ENCODE peak calls at places on chromosomes 1 and 21, in four cellular contexts. N is K562, L is HepG2, Z is GM12878. Q is an unnamed sample.

GRCh38 chr1:78553859-78554258 is 63.1 kb downstream of the PTGFR start:
- DNase-seq in N (no peak), L (peak), Z (no peak), Q (no peak)

GRCh38 chr1:192936313-192937018 is 122.7 kb downstream of the UCHL5 start:
- DNase-seq in N (no peak), L (no peak), Z (no peak), Q (no peak)

GRCh38 chr1:98389809-98390208 is 271.7 kb upstream of the SNX7 start:
- DNase-seq in N (no peak), L (no peak), Z (no peak), Q (no peak)

GRCh38 chr1:66253330-66253921 is 280.5 kb upstream of the SGIP1 start:
- DNase-seq in N (no peak), L (peak), Z (peak), Q (no peak)

GRCh38 chr1:64471724-64472276 is 1.9 kb downstream of the CACHD1 start:
- DNase-seq in N (no peak), L (no peak), Z (no peak), Q (no peak)

GRCh38 chr1:55626326-55626725 is 411.2 kb upstream of the USP24 start:
- DNase-seq in N (no peak), L (no peak), Z (no peak), Q (no peak)

GRCh38 chr1:159177273-159177907 is 6.0 kb downstream of the CADM3 start:
- DNase-seq in N (peak), L (peak), Z (no peak), Q (no peak)

GRCh38 chr1:200624679-200625335 is 4.3 kb upstream of the KIF14 start:
- DNase-seq in N (no peak), L (no peak), Z (no peak), Q (no peak)

DNA sequence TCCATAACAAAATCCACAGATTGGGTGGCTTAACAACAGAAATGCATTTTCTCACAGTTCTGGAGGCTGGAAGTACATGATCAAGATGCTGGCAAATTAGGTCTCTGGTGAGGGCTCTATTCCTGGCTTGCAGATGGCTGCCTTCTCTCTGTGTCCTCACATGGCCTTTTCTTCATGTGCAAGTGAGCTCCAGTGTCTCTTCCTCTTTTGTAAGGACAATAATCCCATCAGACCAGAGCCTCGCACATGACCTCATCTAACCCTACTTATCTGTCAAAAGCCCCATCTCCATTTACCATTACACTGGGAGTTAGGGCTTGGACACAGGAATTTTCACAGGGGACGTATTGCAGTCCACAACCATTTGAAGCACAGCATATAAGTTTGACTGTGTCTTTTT is 181.6 kb downstream of the NEGR1 start:
- DNase-seq in N (no peak), L (no peak), Z (no peak), Q (no peak)
- TF ChIP-seq CBX5 in N (no peak), L (no peak), Z (no peak), Q (no peak)

GRCh38 chr1:11595287-11595686 is 58.9 kb downstream of the FBXO2 start:
- DNase-seq in N (no peak), L (no peak), Z (no peak), Q (no peak)
- H2AFZ ChIP-seq in N (no peak), L (no peak), Z (no peak), Q (no peak)

GRCh38 chr1:204726478-204726877 is 40.9 kb upstream of the LRRN2 start:
- DNase-seq in N (no peak), L (peak), Z (no peak), Q (peak)
- TF ChIP-seq CBX5 in N (no peak), L (no peak), Z (no peak), Q (no peak)

GRCh38 chr1:89363638-89364536 is at the start of gene GBP6:
- DNase-seq in N (no peak), L (no peak), Z (no peak), Q (peak)

GRCh38 chr1:89363196-89363595 is 663 bp upstream of the GBP6 start:
- DNase-seq in N (no peak), L (no peak), Z (peak), Q (no peak)

GRCh38 chr1:89360716-89361115 is 3.1 kb upstream of the GBP6 start:
- DNase-seq in N (no peak), L (no peak), Z (no peak), Q (no peak)

GRCh38 chr1:89358287-89358893 is 5.5 kb upstream of the GBP6 start:
- DNase-seq in N (peak), L (peak), Z (peak), Q (peak)

DNA sequence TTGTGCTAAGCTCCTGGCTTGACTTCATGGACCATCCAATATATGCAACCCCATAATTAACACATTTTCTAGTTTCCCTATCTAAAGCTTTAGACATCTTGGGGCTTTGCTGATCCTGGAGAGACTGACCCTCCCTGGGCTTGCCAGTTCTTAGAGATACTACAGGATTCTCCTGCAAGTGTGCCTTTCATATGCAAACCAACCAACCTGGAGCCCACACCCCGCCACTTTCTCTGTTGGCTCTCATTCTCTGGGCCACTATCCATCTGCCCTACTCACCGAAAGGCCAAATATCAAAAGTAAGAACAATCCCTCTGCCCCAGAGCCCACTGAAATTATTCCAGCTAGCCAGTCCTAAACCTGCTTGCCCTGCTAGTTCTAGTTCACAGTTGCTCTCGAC is 2.2 kb upstream of the GBP6 start:
- DNase-seq in N (no peak), L (no peak), Z (no peak), Q (no peak)
- H2AFZ ChIP-seq in N (no peak), L (no peak), Z (no peak), Q (peak)

GRCh38 chr1:27584453-27584852 is 19.5 kb downstream of the AHDC1 start:
- DNase-seq in N (no peak), L (no peak), Z (no peak), Q (no peak)
- TF ChIP-seq CBX5 in N (no peak), L (no peak), Z (no peak), Q (no peak)

GRCh38 chr1:151858886-151859665 is 5.6 kb upstream of the THEM5 start:
- DNase-seq in N (no peak), L (no peak), Z (no peak), Q (no peak)

GRCh38 chr1:151862604-151863003 is 9.1 kb upstream of the THEM5 start:
- DNase-seq in N (peak), L (no peak), Z (no peak), Q (no peak)

GRCh38 chr1:151860504-151861187 is 7.1 kb upstream of the THEM5 start:
- DNase-seq in N (no peak), L (no peak), Z (no peak), Q (peak)

GRCh38 chr1:151858030-151858746 is 4.7 kb upstream of the THEM5 start:
- DNase-seq in N (no peak), L (no peak), Z (no peak), Q (peak)

DNA sequence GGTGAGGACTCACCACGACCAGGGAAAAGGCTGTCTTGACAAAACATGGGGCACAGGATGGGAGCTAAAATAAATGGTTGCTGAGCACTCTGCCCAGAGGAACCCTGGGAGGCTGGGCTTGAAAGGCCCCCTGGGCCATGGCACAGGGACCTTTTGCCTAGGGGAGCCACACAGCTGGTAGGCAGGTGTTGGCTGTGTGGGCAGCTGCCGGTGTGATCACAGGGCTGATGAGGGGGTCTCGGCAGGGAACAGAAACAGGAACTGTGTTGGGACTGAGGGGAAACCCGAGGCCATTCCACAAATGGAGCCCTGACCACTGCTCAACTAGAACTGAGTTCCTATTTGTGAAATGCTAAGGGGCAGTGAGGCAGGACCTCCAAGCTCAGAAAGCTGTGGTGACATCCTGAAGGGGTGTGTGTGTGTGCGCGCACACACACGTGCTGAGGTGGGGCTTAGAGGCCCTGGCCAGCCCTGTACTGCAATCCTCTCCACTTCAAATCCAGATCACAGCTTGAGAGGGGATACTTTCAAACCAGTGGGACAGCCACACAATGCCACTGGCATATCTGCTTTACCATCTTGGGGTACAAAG is 6.4 kb upstream of the THEM5 start:
- DNase-seq in N (no peak), L (no peak), Z (no peak), Q (no peak)
- H2AFZ ChIP-seq in N (no peak), L (no peak), Z (peak), Q (no peak)

DNA sequence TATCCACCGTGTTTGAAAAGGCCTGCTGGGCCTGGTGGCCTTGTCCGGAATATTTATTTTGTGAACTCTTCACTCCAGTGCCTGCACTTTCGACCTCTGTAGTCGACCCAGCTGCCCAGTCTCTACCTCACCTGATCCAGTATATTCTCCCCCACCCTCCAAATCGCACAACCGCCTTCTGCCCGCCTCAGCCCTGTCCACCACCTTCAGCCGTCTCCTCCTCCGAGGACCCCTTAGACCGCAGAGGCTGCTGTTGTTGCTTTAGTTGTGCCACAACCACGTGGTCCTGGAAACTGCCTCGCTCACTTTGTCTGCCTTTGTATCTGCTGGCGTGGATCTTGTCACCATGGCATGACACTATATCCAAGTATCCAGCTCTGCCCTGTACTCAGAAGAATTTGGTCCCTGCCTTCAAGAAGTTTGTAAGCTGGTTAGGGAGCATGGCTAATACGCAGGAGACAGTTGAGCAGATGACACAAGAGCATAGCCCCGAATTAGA is 1.4 kb downstream of the PHGDH start:
- DNase-seq in N (no peak), L (no peak), Z (no peak), Q (no peak)
- TF ChIP-seq CBX5 in N (no peak), L (no peak), Z (no peak), Q (no peak)

GRCh38 chr1:241551759-241552638 is 19.8 kb downstream of the KMO start:
- DNase-seq in N (peak), L (no peak), Z (peak), Q (no peak)

GRCh38 chr1:241555526-241555925 is 23.3 kb downstream of the KMO start:
- DNase-seq in N (no peak), L (no peak), Z (no peak), Q (no peak)

GRCh38 chr1:241557551-241558193 is 25.5 kb downstream of the KMO start:
- DNase-seq in N (no peak), L (no peak), Z (no peak), Q (no peak)

GRCh38 chr1:241550318-241550717 is 18.1 kb downstream of the KMO start:
- DNase-seq in N (no peak), L (no peak), Z (no peak), Q (no peak)

DNA sequence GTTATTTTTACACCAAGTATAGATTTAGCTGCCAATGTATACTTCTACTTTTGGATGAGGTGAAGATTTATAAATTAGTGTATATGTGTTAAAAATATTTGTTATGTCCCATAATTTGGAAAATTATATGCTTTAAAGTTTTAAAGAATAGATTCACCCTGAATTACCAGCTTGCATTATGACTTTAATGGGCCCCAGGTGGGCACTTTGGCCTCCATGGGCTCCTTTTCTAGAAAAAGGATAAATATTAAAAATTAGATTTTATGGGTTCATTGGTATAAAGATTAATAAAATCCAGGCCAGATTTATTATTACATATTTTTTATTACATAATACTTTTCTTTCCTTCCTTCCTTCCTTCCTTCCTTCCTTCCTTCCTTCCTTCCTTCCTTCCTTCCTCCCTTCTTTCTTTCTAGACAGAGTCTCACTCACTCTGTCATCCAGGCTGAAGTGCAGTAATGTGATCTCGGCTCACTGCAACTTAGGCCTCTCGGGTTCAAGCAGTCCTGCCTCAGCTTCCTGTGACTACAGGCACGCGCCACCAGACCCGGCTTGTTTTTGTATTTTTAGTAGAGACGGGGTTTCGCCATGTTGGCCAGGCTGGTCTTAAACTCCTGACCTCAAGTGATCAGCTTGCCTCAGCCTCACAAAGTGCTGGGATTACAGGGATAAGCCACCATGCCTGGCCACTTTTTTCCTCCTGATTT is 21.9 kb downstream of the KMO start:
- DNase-seq in N (no peak), L (no peak), Z (no peak), Q (no peak)
- H2AFZ ChIP-seq in N (no peak), L (no peak), Z (no peak), Q (no peak)

DNA sequence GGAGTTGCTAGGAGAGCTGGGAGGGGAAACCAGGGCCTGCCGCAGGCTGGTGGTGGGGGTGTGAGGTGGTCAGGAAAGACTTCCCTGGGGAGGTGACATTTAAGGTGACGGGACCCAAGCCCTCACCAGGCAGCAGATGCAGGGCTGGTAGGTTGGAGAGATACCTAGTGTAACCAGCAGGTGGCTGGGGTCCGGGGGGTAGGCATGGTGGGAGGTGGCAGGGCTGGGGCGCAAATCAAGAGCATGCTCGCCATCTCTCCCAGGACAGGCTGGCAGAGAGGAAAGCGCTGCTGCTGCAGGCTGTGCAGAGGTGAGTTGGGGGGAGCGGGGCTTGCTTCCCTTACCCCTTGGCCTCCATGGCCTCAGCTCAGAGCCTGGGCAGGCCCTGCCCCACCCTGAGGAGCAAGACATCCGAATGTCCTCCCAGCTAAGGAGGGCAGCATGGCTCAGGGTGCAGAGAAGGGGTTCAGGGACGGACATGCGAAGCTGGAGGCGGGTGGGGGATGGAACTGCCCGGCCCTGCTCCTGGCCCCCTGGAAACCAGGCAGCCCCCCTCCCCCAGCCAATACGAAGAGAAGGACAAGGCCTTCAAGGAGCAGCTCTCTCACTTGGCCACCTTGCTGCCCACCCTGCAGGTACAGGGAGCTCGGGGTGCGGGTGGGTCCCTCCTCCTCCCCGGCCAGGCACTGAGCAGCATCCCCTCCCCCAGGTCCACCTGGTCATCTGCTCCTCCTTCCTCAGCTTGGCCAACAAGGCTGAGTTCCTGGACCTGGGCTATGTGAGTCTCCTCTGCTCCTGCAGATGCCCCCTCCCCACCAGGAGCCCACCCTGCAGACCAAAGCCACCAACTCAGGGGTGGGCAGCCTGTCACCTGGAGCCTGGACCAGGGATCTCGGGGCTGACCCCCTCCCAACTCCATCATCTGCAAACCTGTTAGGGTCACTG is 4.0 kb downstream of the RNF207 start:
- DNase-seq in N (peak), L (no peak), Z (no peak), Q (no peak)
- TF ChIP-seq CBX5 in N (no peak), L (no peak), Z (no peak), Q (no peak)

GRCh38 chr21:38329176-38329575 is 72.4 kb downstream of the KCNJ15 start:
- DNase-seq in N (no peak), L (no peak), Z (no peak), Q (no peak)
- H2AFZ ChIP-seq in N (no peak), L (no peak), Z (no peak), Q (no peak)

Q was measured in H1.